ENCODE peak calls at places on chromosomes 7 and 10, in nine cellular contexts. K is GM12878, P is spleen, D is HepG2, E is GM23338, X is stomach, V is SK-N-SH, Y is sigmoid colon, Z is HCT116. F is an unnamed sample.

GRCh38 chr7:130891254-130892094 is 157.5 kb upstream of the KLF14 start:
- DNase-seq in K (no peak), P (no peak), D (no peak), E (no peak), X (peak; percentile 60), V (no peak), Y (peak; percentile 83), Z (peak; percentile 88), F (no peak)

GRCh38 chr10:30002438-30003266 is 56.7 kb downstream of the JCAD start:
- DNase-seq in K (no peak), P (peak; percentile 86), D (peak; percentile 65), E (peak; percentile 89), X (peak; percentile 80), V (peak; percentile 73), Y (peak; percentile 91), Z (peak; percentile 66), F (peak; percentile 85)

GRCh38 chr7:40544277-40544723 is 409.5 kb downstream of the SUGCT start:
- DNase-seq in K (no peak), P (no peak), D (no peak), E (no peak), X (no peak), V (no peak), Y (no peak), Z (no peak), F (no peak)

GRCh38 chr7:132757778-132758177 is 181.5 kb upstream of the PLXNA4 start:
- DNase-seq in K (no peak), P (no peak), D (no peak), E (no peak), X (no peak), V (no peak), Y (no peak), Z (no peak), F (no peak)

GRCh38 chr7:106312099-106312871 is 27.5 kb upstream of the NAMPT start:
- DNase-seq in K (no peak), P (no peak), D (no peak), E (no peak), X (no peak), V (no peak), Y (no peak), Z (no peak), F (no peak)

GRCh38 chr10:75977146-75977545 is 545.7 kb downstream of the LRMDA start:
- DNase-seq in K (no peak), P (no peak), D (no peak), E (no peak), X (no peak), V (no peak), Y (no peak), Z (no peak), F (no peak)

GRCh38 chr7:157588271-157588589 is 251.4 kb downstream of the DNAJB6 start:
- DNase-seq in K (no peak), P (peak; percentile 55), D (no peak), E (no peak), X (no peak), V (no peak), Y (peak; percentile 34), Z (no peak), F (no peak)

GRCh38 chr10:124917939-124918830 is 23.7 kb upstream of the ZRANB1 start:
- DNase-seq in K (no peak), P (no peak), D (no peak), E (no peak), X (no peak), V (no peak), Y (no peak), Z (no peak), F (no peak)

GRCh38 chr7:81140775-81141174 is 221.9 kb upstream of the SEMA3C start:
- DNase-seq in K (no peak), P (no peak), D (no peak), E (no peak), X (no peak), V (peak; percentile 14), Y (no peak), Z (no peak), F (no peak)

GRCh38 chr10:69340695-69341094 is 62.4 kb downstream of the HK1 start:
- DNase-seq in K (no peak), P (no peak), D (no peak), E (no peak), X (no peak), V (peak; percentile 4), Y (no peak), Z (no peak), F (no peak)

GRCh38 chr7:139153832-139154231 is 44.3 kb upstream of the ZC3HAV1 start:
- DNase-seq in K (no peak), P (no peak), D (no peak), E (no peak), X (no peak), V (no peak), Y (no peak), Z (no peak), F (no peak)

GRCh38 chr10:79260803-79261740 is 86.2 kb upstream of the PPIF start:
- DNase-seq in K (no peak), P (no peak), D (peak; percentile 58), E (peak; percentile 53), X (peak; percentile 43), V (peak; percentile 86), Y (peak; percentile 90), Z (no peak), F (no peak)

GRCh38 chr10:107733328-107733727 is 568.8 kb upstream of the SORCS1 start:
- DNase-seq in K (no peak), P (no peak), D (no peak), E (no peak), X (no peak), V (no peak), Y (no peak), Z (no peak), F (no peak)

DNA sequence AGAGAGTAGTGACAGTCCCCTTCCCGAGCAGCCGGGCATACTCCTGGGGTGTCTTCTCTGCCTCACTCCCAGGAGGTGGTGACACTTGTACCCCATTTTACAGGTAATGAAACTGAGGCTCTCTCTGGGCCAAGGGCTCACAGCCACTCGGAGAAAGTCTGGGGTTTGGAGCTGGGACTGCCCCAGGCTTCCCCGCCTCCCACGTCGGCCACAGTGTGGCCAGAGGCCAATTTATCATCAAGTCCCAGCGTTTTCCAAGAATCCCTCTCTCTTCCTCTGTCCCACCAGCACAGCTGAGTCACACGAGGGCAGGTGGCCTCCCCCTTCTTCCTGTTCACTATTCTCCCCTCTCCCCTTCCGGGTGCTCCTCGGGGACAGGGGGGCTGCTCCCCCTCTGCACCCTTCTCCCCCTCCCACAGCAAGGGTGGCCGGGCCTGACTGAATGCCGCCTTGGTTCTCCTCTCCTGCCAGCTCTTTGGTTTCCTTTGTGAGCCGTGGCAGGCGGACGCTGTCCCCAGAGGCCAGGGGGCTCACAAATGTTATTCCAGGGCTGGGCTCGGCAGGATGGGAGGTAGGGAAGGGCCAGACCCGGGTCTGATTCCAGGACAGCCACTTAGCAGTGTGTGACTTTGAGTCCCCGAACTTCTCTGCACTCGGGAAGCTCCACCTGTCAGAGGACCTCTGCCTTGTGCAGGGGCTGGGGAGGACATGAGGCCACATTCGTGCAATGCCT is 17.7 kb downstream of the CLIP2 start:
- DNase-seq in K (no peak), P (no peak), D (no peak), E (peak; percentile 40), X (peak; percentile 50), V (peak; percentile 64), Y (peak; percentile 82), Z (no peak), F (no peak)
- H3K27ac ChIP-seq in K (peak overlapping the region; percentile 66), P (peak overlapping the region; percentile 52), D (no peak overlapping the region), E (peak overlapping the region; percentile 72), X (peak overlapping the region; percentile 15), V (no peak overlapping the region), Y (peak overlapping the region; percentile 73), Z (peak overlapping the region; percentile 40), F (no peak overlapping the region)

GRCh38 chr7:50662059-50662689 is 97.0 kb upstream of the DDC start:
- DNase-seq in K (no peak), P (no peak), D (no peak), E (no peak), X (no peak), V (no peak), Y (no peak), Z (no peak), F (no peak)

GRCh38 chr7:50662996-50663395 is 97.8 kb upstream of the DDC start:
- DNase-seq in K (no peak), P (no peak), D (no peak), E (no peak), X (no peak), V (no peak), Y (no peak), Z (no peak), F (no peak)

GRCh38 chr7:50660830-50661175 is 95.6 kb upstream of the DDC start:
- DNase-seq in K (no peak), P (no peak), D (no peak), E (no peak), X (no peak), V (no peak), Y (no peak), Z (no peak), F (no peak)

GRCh38 chr7:50660040-50660829 is 95.0 kb upstream of the DDC start:
- DNase-seq in K (no peak), P (peak; percentile 93), D (no peak), E (no peak), X (no peak), V (no peak), Y (no peak), Z (no peak), F (no peak)

GRCh38 chr7:50661345-50662058 is 96.3 kb upstream of the DDC start:
- DNase-seq in K (no peak), P (peak; percentile 87), D (no peak), E (no peak), X (no peak), V (no peak), Y (no peak), Z (no peak), F (no peak)
- TF ChIP-seq POLR2AphosphoS5 in K (no peak), P (peak; percentile 60), D (no peak), E (no peak), X (no peak), V (no peak), Y (no peak), Z (no peak), F (no peak)

DNA sequence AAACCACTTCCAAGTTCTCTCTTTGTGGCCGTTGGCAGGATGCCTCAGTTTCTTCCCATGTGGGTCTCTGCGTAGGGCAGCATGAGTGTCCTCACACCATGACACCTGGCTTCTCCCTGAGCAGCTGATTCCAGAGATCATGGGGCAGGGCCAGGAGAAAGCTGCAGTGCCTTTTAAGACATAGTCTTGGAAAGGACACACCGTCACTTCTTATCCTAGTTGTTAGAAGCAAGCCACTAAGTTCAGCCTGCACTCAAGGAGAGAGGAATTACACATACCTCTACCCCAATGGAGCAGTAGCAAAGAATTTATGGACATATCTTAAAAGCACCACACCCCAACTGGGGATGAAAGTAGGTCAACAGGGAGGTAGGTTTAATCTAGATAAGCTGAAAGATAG is 16.4 kb downstream of the NODAL start:
- DNase-seq in K (no peak), P (no peak), D (no peak), E (no peak), X (no peak), V (no peak), Y (no peak), Z (no peak), F (no peak)
- H3K27ac ChIP-seq in K (no peak overlapping the region), P (no peak overlapping the region), D (no peak overlapping the region), E (no peak overlapping the region), X (no peak overlapping the region), V (no peak overlapping the region), Y (no peak overlapping the region), Z (no peak overlapping the region), F (no peak overlapping the region)

DNA sequence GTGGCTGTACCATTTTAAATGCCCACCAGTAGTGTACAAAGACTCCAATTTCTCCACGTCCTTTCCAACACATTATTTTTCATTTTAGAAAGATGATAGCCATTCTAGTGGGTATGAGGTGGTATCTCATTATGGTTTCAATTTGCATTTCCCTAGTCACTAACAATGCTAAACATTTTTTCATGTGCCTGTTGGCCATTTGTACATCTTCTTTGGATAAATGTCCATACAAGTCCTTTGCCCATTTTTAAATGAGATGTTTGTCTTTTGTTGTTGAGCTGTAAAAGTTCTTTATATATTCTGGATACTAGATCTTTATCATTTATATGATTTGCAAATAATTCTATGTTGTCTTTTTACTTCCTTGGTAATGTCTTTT is 18.9 kb upstream of the BPGM start:
- DNase-seq in K (no peak), P (no peak), D (no peak), E (no peak), X (no peak), V (no peak), Y (no peak), Z (no peak), F (no peak)
- TF ChIP-seq POLR2AphosphoS5 in K (no peak), P (no peak), D (no peak), E (no peak), X (no peak), V (no peak), Y (no peak), Z (no peak), F (no peak)

F was measured in suprapubic skin.